ENCODE peak calls at places on chromosomes 11 and 22, in five cellular contexts. P is adrenal gland; B is CD8-positive, alpha-beta memory T cell; M is CD8-positive, alpha-beta T cell; D is tibial artery. F is an unnamed sample. For H3K9me3, the result is how much of the 10 kb centered on the place peaks cover.

GRCh38 chr22:19873138-19873959 is 18.7 kb upstream of the GNB1L start:
- DNase-seq in P (peak), B (no peak), M (no peak), D (peak), F (no peak)

GRCh38 chr11:121775276-121775675 is 322.5 kb upstream of the SORL1-AS1 start:
- DNase-seq in P (no peak), B (no peak), M (no peak), D (no peak), F (no peak)

GRCh38 chr11:67022341-67022933 is 497 bp upstream of the SYT12 start:
- DNase-seq in P (peak), B (no peak), M (no peak), D (peak), F (no peak)

GRCh38 chr11:9001736-9002135 is 2.1 kb downstream of the NRIP3 start:
- DNase-seq in P (no peak), B (no peak), M (no peak), D (no peak), F (no peak)

GRCh38 chr11:122746050-122746478 is 90.5 kb downstream of the UBASH3B start:
- DNase-seq in P (no peak), B (peak), M (no peak), D (no peak), F (no peak)

GRCh38 chr22:35476341-35476740 is 64.3 kb upstream of the RASD2 start:
- DNase-seq in P (no peak), B (no peak), M (no peak), D (no peak), F (no peak)

GRCh38 chr22:42939941-42940653 is 74.9 kb downstream of the PACSIN2 start:
- DNase-seq in P (peak), B (no peak), M (no peak), D (peak), F (no peak)

GRCh38 chr11:73257342-73258103 is 14.6 kb upstream of the P2RY6 start:
- DNase-seq in P (peak), B (no peak), M (no peak), D (peak), F (no peak)

GRCh38 chr11:95231881-95232605 is 1.0 kb upstream of the SESN3 start:
- DNase-seq in P (peak), B (peak), M (peak), D (peak), F (peak)

GRCh38 chr11:17388609-17389204 is at the start of gene KCNJ11:
- DNase-seq in P (no peak), B (no peak), M (peak), D (no peak), F (peak)

GRCh38 chr22:39212721-39213376 is 31.9 kb downstream of the PDGFB start:
- DNase-seq in P (no peak), B (no peak), M (no peak), D (peak), F (no peak)

GRCh38 chr11:2510626-2511402 is 66.0 kb downstream of the KCNQ1 start:
- DNase-seq in P (peak), B (no peak), M (no peak), D (peak), F (peak)

GRCh38 chr11:97409141-97409540 is 1019.3 kb downstream of the JRKL start:
- DNase-seq in P (no peak), B (no peak), M (no peak), D (no peak), F (no peak)

GRCh38 chr22:22752199-22752555 is 107.8 kb downstream of the GGTLC2 start:
- DNase-seq in P (no peak), B (no peak), M (no peak), D (no peak), F (no peak)

GRCh38 chr11:70191495-70192140 is 11.5 kb upstream of the FADD start:
- DNase-seq in P (peak), B (no peak), M (peak), D (peak), F (peak)

GRCh38 chr11:67400251-67400941 is 1.3 kb downstream of the PPP1CA start:
- DNase-seq in P (no peak), B (no peak), M (no peak), D (no peak), F (no peak)

GRCh38 chr11:82864268-82864667 is 36.0 kb downstream of the PRCP start:
- DNase-seq in P (peak), B (no peak), M (no peak), D (peak), F (peak)

GRCh38 chr11:18743900-18744514 is 18.0 kb upstream of the IGSF22 start:
- DNase-seq in P (no peak), B (no peak), M (no peak), D (no peak), F (no peak)

GRCh38 chr22:28801845-28802594 is 1.7 kb upstream of the XBP1 start:
- DNase-seq in P (no peak), B (no peak), M (no peak), D (no peak), F (no peak)

GRCh38 chr11:65571940-65572339 is 398 bp upstream of the FAM89B start:
- DNase-seq in P (no peak), B (no peak), M (no peak), D (no peak), F (no peak)

GRCh38 chr22:35590634-35591295 is 26.4 kb downstream of the MB start:
- DNase-seq in P (no peak), B (no peak), M (no peak), D (no peak), F (peak)

GRCh38 chr11:10150800-10151199 is 143.2 kb downstream of the SBF2 start:
- DNase-seq in P (no peak), B (no peak), M (no peak), D (no peak), F (no peak)

GRCh38 chr22:21952586-21953571 is at the start of gene PPM1F:
- DNase-seq in P (peak), B (peak), M (peak), D (peak), F (peak)

GRCh38 chr11:32090774-32091370 is at the start of gene RCN1:
- DNase-seq in P (peak), B (peak), M (peak), D (peak), F (peak)

GRCh38 chr11:62854825-62855570 is 15.6 kb upstream of the WDR74 start:
- DNase-seq in P (no peak), B (no peak), M (no peak), D (no peak), F (no peak)

GRCh38 chr11:44564198-44564597 is 1.3 kb upstream of the CD82 start:
- DNase-seq in P (peak), B (no peak), M (no peak), D (peak), F (no peak)

GRCh38 chr22:48953830-48954229 is 873.8 kb downstream of the BRD1 start:
- DNase-seq in P (no peak), B (no peak), M (no peak), D (no peak), F (no peak)

GRCh38 chr22:48953103-48953720 is 874.5 kb downstream of the BRD1 start:
- DNase-seq in P (no peak), B (no peak), M (no peak), D (peak), F (no peak)

GRCh38 chr22:48952256-48953102 is 875.2 kb downstream of the BRD1 start:
- DNase-seq in P (no peak), B (no peak), M (no peak), D (peak), F (no peak)

GRCh38 chr22:48955351-48956311 is 872.0 kb downstream of the BRD1 start:
- DNase-seq in P (no peak), B (no peak), M (no peak), D (peak), F (no peak)

DNA sequence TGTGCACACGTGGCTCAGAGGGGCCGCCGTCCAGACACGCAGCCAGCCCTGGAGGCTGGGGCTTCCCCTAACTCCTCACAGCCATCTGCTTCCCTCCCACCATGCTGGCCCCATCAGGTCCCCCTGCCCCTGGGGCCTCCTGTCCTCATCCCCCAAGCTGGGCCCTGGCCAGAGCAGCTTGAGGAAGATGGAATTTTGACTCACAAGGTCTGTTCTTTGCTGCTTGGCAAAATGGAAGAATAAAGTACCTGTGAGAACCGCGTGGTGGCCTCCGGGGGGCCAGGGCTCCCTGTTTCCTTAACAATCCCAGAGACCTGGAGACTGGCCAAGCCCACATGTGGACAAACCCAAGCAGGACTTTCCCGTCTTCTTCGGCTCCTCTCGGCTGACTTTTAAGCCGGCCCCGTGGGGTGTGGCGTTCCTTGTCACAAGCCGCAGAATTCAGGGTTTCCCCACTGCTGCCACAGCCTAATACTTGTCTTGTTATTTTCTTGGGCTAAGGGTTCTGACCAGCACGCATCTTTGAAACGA is 872.8 kb downstream of the BRD1 start:
- DNase-seq in P (no peak), B (no peak), M (no peak), D (peak), F (no peak)
- H3K9me3 ChIP-seq in P (under half), B (under half), M (under half), D (under half), F (under half)

GRCh38 chr22:47367107-47367690 is 604.7 kb downstream of the TBC1D22A start:
- DNase-seq in P (no peak), B (no peak), M (no peak), D (no peak), F (no peak)
- H3K9me3 ChIP-seq in P (under half), B (under half), M (under half), D (under half), F (under half)

DNA sequence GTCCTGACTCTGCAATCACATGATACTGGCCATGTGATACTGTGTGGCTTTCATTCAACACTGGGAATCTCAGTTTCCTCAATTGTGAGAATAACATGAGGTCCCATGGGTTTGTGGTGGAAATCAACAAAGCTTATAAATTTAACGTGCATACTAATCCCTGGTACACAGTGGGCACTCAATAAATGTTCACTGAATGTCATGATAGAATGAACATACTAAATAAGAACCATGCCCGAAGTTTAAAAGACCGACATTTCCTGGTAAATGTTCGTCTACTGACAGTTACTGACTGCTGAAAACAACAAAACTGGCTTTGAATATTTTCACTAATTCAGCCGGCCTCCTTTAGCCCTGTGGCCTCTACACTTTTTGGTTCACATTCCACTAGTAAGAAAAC is 62.3 kb upstream of the CCT8L2 start:
- DNase-seq in P (no peak), B (no peak), M (no peak), D (no peak), F (no peak)
- H3K9me3 ChIP-seq in P (under half), B (under half), M (under half), D (under half), F (under half)

DNA sequence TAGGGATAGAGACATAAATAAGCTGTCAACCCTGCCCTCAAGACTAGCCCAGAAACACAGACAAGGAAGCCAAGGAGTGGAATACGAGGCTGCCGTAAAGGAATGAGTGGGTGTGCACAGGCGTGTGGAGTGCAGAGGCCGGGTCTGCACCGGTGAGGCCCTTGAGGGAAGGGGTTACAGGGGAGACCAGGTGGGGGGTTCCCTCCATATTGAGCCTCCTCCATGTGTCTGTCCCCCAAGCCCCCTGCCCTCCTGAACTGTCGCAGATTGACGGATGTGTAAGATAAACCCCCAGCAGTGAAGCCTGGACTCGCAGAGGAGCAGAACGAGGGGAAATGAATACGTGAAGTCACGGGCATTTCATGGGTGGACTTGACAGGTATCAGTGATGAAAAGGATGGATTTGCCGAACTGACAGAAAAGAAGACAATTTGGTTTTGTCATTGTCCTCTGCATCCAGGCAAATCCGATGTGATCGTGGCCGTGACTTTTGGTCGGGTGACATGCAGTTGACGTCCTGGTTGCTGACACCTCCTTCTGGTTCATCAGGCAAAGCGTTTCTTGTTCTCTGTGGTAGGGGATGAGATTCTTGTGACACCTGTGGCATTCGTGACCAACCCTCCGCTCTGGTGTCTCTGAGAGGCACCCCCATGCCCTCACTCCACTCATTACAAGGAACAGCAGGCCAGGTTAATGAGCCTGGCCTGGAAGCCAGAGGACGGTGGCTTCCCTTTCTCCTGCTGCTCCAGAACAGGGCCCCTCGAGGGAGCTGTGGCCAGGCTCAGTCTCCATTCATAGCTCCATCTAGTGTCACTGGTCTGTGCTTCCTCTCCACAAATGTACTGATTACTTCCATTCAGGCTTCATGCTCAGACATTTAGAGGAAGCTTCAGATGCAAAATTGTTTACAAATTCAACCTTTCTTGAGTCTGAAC is 223.1 kb upstream of the B3GAT1 start:
- DNase-seq in P (no peak), B (no peak), M (no peak), D (no peak), F (no peak)
- H3K9me3 ChIP-seq in P (under half), B (under half), M (under half), D (under half), F (under half)

DNA sequence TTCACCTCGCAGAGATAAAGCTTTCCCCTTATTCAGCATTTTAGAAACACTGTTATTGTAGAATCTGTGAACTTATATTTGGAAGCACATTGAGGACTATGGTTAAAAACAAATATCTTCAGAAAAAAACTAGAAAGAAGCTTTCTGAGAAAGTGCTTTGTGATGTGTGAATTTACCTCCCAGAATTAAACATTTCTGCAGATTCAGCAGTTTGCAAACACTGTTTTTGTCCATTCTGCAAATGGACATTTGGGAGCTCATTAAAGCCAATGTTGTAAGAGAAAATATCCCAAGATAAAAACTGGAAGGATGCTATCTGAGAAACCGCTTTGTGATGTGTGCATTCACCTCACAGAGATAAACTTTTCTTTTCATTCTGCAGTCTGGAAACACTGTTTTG is 272.7 kb downstream of the OR4A5 start:
- DNase-seq in P (no peak), B (no peak), M (no peak), D (no peak), F (no peak)
- H3K9me3 ChIP-seq in P (under half), B (under half), M (under half), D (under half), F (half or more)

DNA sequence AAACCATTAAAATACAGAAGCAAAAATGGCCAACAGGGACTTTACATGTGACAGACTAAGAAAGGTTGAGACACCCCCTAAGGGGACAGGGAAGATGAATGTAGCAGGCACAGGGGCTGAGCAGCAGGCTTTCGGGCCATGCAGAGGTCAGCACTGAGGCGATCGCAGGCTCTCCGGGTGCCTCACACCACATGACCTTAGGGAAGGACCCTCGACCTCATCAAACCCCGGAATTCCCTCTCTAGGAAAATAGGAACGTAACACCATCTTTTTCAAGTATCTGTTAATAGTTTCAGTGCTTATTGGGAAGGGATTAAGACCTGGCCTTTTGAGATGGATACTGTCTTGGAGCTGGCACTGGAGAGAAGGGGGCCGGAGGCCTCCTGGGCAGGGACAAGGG is 27.4 kb downstream of the OPCML start:
- DNase-seq in P (no peak), B (no peak), M (no peak), D (no peak), F (no peak)
- H3K9me3 ChIP-seq in P (under half), B (under half), M (under half), D (under half), F (under half)

GRCh38 chr11:50098186-50098725 is 65.6 kb downstream of the OR4C45 start:
- DNase-seq in P (no peak), B (no peak), M (no peak), D (no peak), F (no peak)

DNA sequence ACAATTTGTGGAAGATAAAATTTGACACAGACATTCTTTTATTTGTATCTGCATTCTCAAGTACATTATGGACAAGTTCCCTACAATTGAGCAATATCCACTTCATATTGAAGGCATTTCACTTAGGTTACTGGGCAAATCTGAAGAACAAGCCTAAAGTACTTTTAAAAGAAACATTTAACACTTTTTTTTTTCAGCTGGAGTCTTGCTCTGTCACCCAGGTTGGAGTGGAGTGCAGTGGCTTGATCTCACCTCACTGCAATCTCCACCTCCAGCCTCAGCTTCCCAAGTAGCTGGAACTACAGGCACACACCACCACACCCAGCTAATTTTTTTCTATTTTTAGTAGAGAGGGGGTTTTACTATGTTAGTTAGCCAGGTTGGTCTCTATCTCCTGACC is 70.2 kb downstream of the OR4C45 start:
- DNase-seq in P (no peak), B (no peak), M (no peak), D (no peak), F (no peak)
- H3K9me3 ChIP-seq in P (under half), B (under half), M (under half), D (under half), F (under half)

F was measured in psoas muscle.